ENCODE peak calls at places on chromosomes 3 and 15, in eight cellular contexts. I is left lung; H is stimulated activated naive CD8-positive, alpha-beta T cell treated with anti-CD3 and anti-CD28 coated beads, Interleukin-15, Interleukin-2, amounts not matched to agents 100 U/mL and 50 U/mL, for 24 hours; N is activated CD8-positive, alpha-beta memory T cell treated with anti-CD3 and anti-CD28 coated beads for 48 hours; R is hepatic stellate cell; Y is SHP77; F is NCI-H1092; C is NCI-H2227 treated with DMSO at 0.1 percent for 48 hours. A is an unnamed sample.

GRCh38 chr15:48975713-48976419 is 12.1 kb upstream of the SHC4 start:
- DNase-seq in I (peak; percentile 73), H (peak; percentile 86), N (peak; percentile 51), R (peak; percentile 77), Y (peak; percentile 91), F (peak; percentile 65), C (peak; percentile 77), A (peak; percentile 12)

GRCh38 chr3:115975353-115975752 is 352.0 kb downstream of the GAP43 start:
- DNase-seq in I (no peak), H (no peak), N (no peak), R (no peak), Y (peak; percentile 44), F (no peak), C (peak; percentile 8), A (no peak)

GRCh38 chr15:78668987-78669386 is 28.0 kb upstream of the CHRNB4 start:
- DNase-seq in I (no peak), H (no peak), N (no peak), R (no peak), Y (no peak), F (no peak), C (no peak), A (no peak)

GRCh38 chr3:186099178-186099577 is 9.7 kb downstream of the ETV5 start:
- DNase-seq in I (peak; percentile 43), H (no peak), N (no peak), R (peak; percentile 44), Y (peak; percentile 50), F (peak; percentile 29), C (no peak), A (no peak)

GRCh38 chr15:67146214-67146613 is 80.8 kb downstream of the SMAD3 start:
- DNase-seq in I (no peak), H (no peak), N (no peak), R (peak; percentile 50), Y (peak; percentile 22), F (no peak), C (no peak), A (no peak)

GRCh38 chr3:59289836-59290235 is 240.0 kb upstream of the CFAP20DC start:
- DNase-seq in I (no peak), H (no peak), N (no peak), R (no peak), Y (no peak), F (no peak), C (no peak), A (peak; percentile 55)

GRCh38 chr15:66292261-66293084 is 895 bp upstream of the DIS3L start:
- DNase-seq in I (no peak), H (peak; percentile 12), N (no peak), R (no peak), Y (no peak), F (no peak), C (no peak), A (no peak)

GRCh38 chr3:168951884-168952283 is 711.6 kb downstream of the MECOM start:
- DNase-seq in I (no peak), H (no peak), N (no peak), R (no peak), Y (no peak), F (no peak), C (no peak), A (no peak)

GRCh38 chr3:48405971-48406370 is 23.9 kb downstream of the PLXNB1 start:
- DNase-seq in I (peak; percentile 22), H (no peak), N (no peak), R (no peak), Y (no peak), F (no peak), C (no peak), A (no peak)

GRCh38 chr15:42937143-42937542 is 16.6 kb upstream of the TTBK2 start:
- DNase-seq in I (no peak), H (no peak), N (no peak), R (no peak), Y (no peak), F (no peak), C (no peak), A (no peak)

GRCh38 chr3:108125550-108126071 is 34.8 kb upstream of the CD47 start:
- DNase-seq in I (no peak), H (peak; percentile 61), N (peak; percentile 30), R (no peak), Y (peak; percentile 64), F (peak; percentile 77), C (peak; percentile 72), A (no peak)

GRCh38 chr15:45088801-45089711 is 24.9 kb downstream of the DUOX2 start:
- DNase-seq in I (no peak), H (no peak), N (no peak), R (no peak), Y (no peak), F (no peak), C (no peak), A (no peak)

GRCh38 chr3:51712511-51712931 is 5.7 kb downstream of the GRM2 start:
- DNase-seq in I (no peak), H (no peak), N (no peak), R (no peak), Y (no peak), F (no peak), C (no peak), A (no peak)

GRCh38 chr15:100663066-100663465 is 60.7 kb downstream of the ASB7 start:
- DNase-seq in I (no peak), H (no peak), N (no peak), R (no peak), Y (peak; percentile 12), F (no peak), C (no peak), A (no peak)

GRCh38 chr3:128215800-128216495 is 62.7 kb downstream of the EEFSEC start:
- DNase-seq in I (no peak), H (no peak), N (no peak), R (no peak), Y (no peak), F (no peak), C (no peak), A (no peak)

GRCh38 chr3:8869613-8870012 is 93.7 kb downstream of the RAD18 start:
- DNase-seq in I (no peak), H (no peak), N (no peak), R (peak; percentile 78), Y (no peak), F (no peak), C (no peak), A (peak; percentile 100)

GRCh38 chr15:39079296-39079834 is 501.5 kb upstream of the THBS1 start:
- DNase-seq in I (no peak), H (no peak), N (no peak), R (no peak), Y (no peak), F (no peak), C (no peak), A (peak; percentile 83)

GRCh38 chr3:28544831-28545230 is 196.2 kb upstream of the AZI2 start:
- DNase-seq in I (no peak), H (no peak), N (no peak), R (no peak), Y (no peak), F (no peak), C (no peak), A (no peak)

GRCh38 chr3:119310052-119310451 is 15.9 kb downstream of the ARHGAP31 start:
- DNase-seq in I (no peak), H (no peak), N (no peak), R (peak; percentile 81), Y (no peak), F (no peak), C (no peak), A (no peak)